ENCODE peak calls at places on chromosomes 2 and 18, in seven cellular contexts. Q is NCI-H524; D is mesothelial cell of epicardium; O is naive B cell; C is IMR-90; E is memory B cell; U is activated CD8-positive, alpha-beta memory T cell treated with anti-CD3 and anti-CD28 coated beads for 1 hour. R is an unnamed sample.
A peak's percentile ranks its signal among the peaks of the same experiment; 100 is the strongest.

GRCh38 chr2:144131042-144131441 is 388.9 kb downstream of the ZEB2 start:
- DNase-seq in Q (no peak), D (no peak), O (no peak), C (peak; percentile 85), E (no peak), U (no peak), R (no peak)

GRCh38 chr18:36449451-36449850 is 151.9 kb downstream of the FHOD3 start:
- DNase-seq in Q (no peak), D (no peak), O (no peak), C (no peak), E (no peak), U (no peak), R (no peak)

GRCh38 chr2:149573760-149574159 is 13.8 kb downstream of the MMADHC start:
- DNase-seq in Q (no peak), D (no peak), O (no peak), C (peak; percentile 48), E (no peak), U (no peak), R (no peak)

GRCh38 chr2:99891358-99891757 is 251.0 kb downstream of the AFF3 start:
- DNase-seq in Q (no peak), D (no peak), O (no peak), C (no peak), E (no peak), U (no peak), R (no peak)

GRCh38 chr18:24214913-24215312 is 76.1 kb downstream of the CABYR start:
- DNase-seq in Q (no peak), D (no peak), O (no peak), C (no peak), E (no peak), U (no peak), R (no peak)

GRCh38 chr2:79275197-79275596 is 115.6 kb upstream of the REG3A start:
- DNase-seq in Q (no peak), D (no peak), O (no peak), C (no peak), E (no peak), U (no peak), R (no peak)

GRCh38 chr2:191877875-191878274 is 31.0 kb upstream of the CAVIN2 start:
- DNase-seq in Q (no peak), D (no peak), O (no peak), C (no peak), E (no peak), U (no peak), R (no peak)

GRCh38 chr2:240925191-240925575 is 19.0 kb downstream of the CROCC2 start:
- DNase-seq in Q (no peak), D (no peak), O (no peak), C (no peak), E (peak; percentile 9), U (no peak), R (no peak)

GRCh38 chr2:23566236-23567142 is 181.5 kb downstream of the KLHL29 start:
- DNase-seq in Q (peak; percentile 51), D (peak; percentile 54), O (no peak), C (peak; percentile 32), E (no peak), U (no peak), R (no peak)

GRCh38 chr2:158665536-158666302 is 129.4 kb upstream of the DAPL1 start:
- DNase-seq in Q (no peak), D (no peak), O (no peak), C (peak; percentile 76), E (no peak), U (no peak), R (no peak)

GRCh38 chr2:60973705-60974104 is 43.8 kb upstream of the PEX13 start:
- DNase-seq in Q (no peak), D (no peak), O (no peak), C (no peak), E (no peak), U (no peak), R (no peak)

GRCh38 chr2:28956415-28956826 is 24.7 kb upstream of the TOGARAM2 start:
- DNase-seq in Q (peak; percentile 55), D (no peak), O (no peak), C (no peak), E (no peak), U (peak; percentile 24), R (no peak)

GRCh38 chr2:161241894-161242293 is 66.3 kb upstream of the PSMD14 start:
- DNase-seq in Q (no peak), D (no peak), O (no peak), C (no peak), E (no peak), U (no peak), R (no peak)

GRCh38 chr2:229910832-229911412 is 10.9 kb downstream of the TRIP12 start:
- DNase-seq in Q (peak; percentile 56), D (no peak), O (peak; percentile 25), C (no peak), E (no peak), U (no peak), R (no peak)

GRCh38 chr18:71036783-71037182 is 747.9 kb downstream of the SOCS6 start:
- DNase-seq in Q (no peak), D (no peak), O (no peak), C (peak; percentile 59), E (no peak), U (no peak), R (no peak)

GRCh38 chr2:10911291-10912075 is at the start of gene KCNF1:
- DNase-seq in Q (peak; percentile 90), D (peak; percentile 54), O (no peak), C (peak; percentile 65), E (no peak), U (no peak), R (no peak)

GRCh38 chr2:181998045-181998444 is 12.4 kb downstream of the PPP1R1C start:
- DNase-seq in Q (no peak), D (no peak), O (no peak), C (no peak), E (no peak), U (no peak), R (no peak)

GRCh38 chr2:105409717-105410116 is 10.9 kb upstream of the FHL2 start:
- DNase-seq in Q (no peak), D (no peak), O (no peak), C (peak; percentile 91), E (no peak), U (no peak), R (no peak)

GRCh38 chr18:2302628-2303516 is 268.4 kb downstream of the METTL4 start:
- DNase-seq in Q (no peak), D (no peak), O (no peak), C (no peak), E (no peak), U (no peak), R (no peak)

GRCh38 chr2:118738524-118739308 is 108.7 kb downstream of the EN1 start:
- DNase-seq in Q (no peak), D (no peak), O (no peak), C (peak; percentile 98), E (no peak), U (no peak), R (no peak)

GRCh38 chr2:168758970-168759820 is 43.2 kb upstream of the NOSTRIN start:
- DNase-seq in Q (peak; percentile 62), D (no peak), O (peak; percentile 33), C (peak; percentile 59), E (no peak), U (no peak), R (no peak)

GRCh38 chr2:108279468-108279867 is 9.2 kb upstream of the SULT1C2 start:
- DNase-seq in Q (no peak), D (no peak), O (no peak), C (no peak), E (no peak), U (no peak), R (no peak)